ENCODE peak calls at places on chromosome 22, in eight cellular contexts. O, E, X, P, R, I, L and J are unnamed samples.

GRCh38 chr22:18119409-18120110 is 9.0 kb downstream of the TUBA8 start:
- DNase-seq in O (no peak), E (no peak), X (no peak), P (no peak), R (no peak), I (no peak), L (peak; percentile 32), J (no peak)

GRCh38 chr22:27798526-27799333 is 2.8 kb downstream of the MN1 start:
- DNase-seq in O (no peak), E (no peak), X (no peak), P (no peak), R (no peak), I (no peak), L (no peak), J (no peak)

GRCh38 chr22:32603651-32604540 is 129.3 kb downstream of the FBXO7 start:
- DNase-seq in O (no peak), E (no peak), X (no peak), P (no peak), R (no peak), I (no peak), L (no peak), J (no peak)

GRCh38 chr22:44167501-44167900 is 13.2 kb upstream of the PARVG start:
- DNase-seq in O (no peak), E (no peak), X (no peak), P (no peak), R (no peak), I (no peak), L (no peak), J (no peak)

GRCh38 chr22:34105461-34106062 is 185.3 kb upstream of the LARGE1 start:
- DNase-seq in O (peak; percentile 55), E (no peak), X (no peak), P (peak; percentile 2), R (peak; percentile 69), I (no peak), L (peak; percentile 35), J (no peak)

GRCh38 chr22:25085930-25086901 is 113.4 kb upstream of the CRYBB3 start:
- DNase-seq in O (no peak), E (no peak), X (no peak), P (no peak), R (no peak), I (no peak), L (peak; percentile 61), J (no peak)

GRCh38 chr22:24728790-24729637 is 45.5 kb downstream of the PIWIL3 start:
- DNase-seq in O (no peak), E (no peak), X (peak; percentile 70), P (peak; percentile 11), R (peak; percentile 40), I (no peak), L (no peak), J (no peak)

GRCh38 chr22:43921361-43921760 is 2.2 kb upstream of the PNPLA3 start:
- DNase-seq in O (no peak), E (no peak), X (peak; percentile 65), P (no peak), R (no peak), I (peak; percentile 87), L (no peak), J (no peak)

GRCh38 chr22:20430641-20431519 is 6.7 kb downstream of the SCARF2 start:
- DNase-seq in O (peak; percentile 70), E (no peak), X (no peak), P (peak; percentile 15), R (peak; percentile 80), I (no peak), L (peak; percentile 65), J (peak; percentile 90)

GRCh38 chr22:45225732-45226560 is 14.7 kb downstream of the KIAA0930 start:
- DNase-seq in O (peak; percentile 79), E (no peak), X (no peak), P (peak; percentile 76), R (no peak), I (no peak), L (no peak), J (no peak)

GRCh38 chr22:46425011-46425410 is 89.5 kb downstream of the TRMU start:
- DNase-seq in O (no peak), E (peak; percentile 64), X (peak; percentile 45), P (peak; percentile 73), R (no peak), I (peak; percentile 73), L (no peak), J (no peak)

GRCh38 chr22:20904008-20904979 is 12.9 kb upstream of the CRKL start:
- DNase-seq in O (no peak), E (peak; percentile 97), X (peak; percentile 87), P (peak; percentile 100), R (no peak), I (peak; percentile 95), L (no peak), J (no peak)

GRCh38 chr22:29044657-29045176 is 16.9 kb downstream of the C22orf31 start:
- DNase-seq in O (no peak), E (no peak), X (peak; percentile 74), P (peak; percentile 53), R (no peak), I (peak; percentile 74), L (no peak), J (no peak)

GRCh38 chr22:26409705-26410376 is 19.2 kb upstream of the ASPHD2 start:
- DNase-seq in O (no peak), E (no peak), X (no peak), P (no peak), R (no peak), I (no peak), L (no peak), J (no peak)

GRCh38 chr22:30048711-30049110 is 31.6 kb upstream of the HORMAD2 start:
- DNase-seq in O (no peak), E (no peak), X (no peak), P (no peak), R (no peak), I (no peak), L (no peak), J (no peak)

GRCh38 chr22:30046716-30047363 is 33.4 kb upstream of the HORMAD2 start:
- DNase-seq in O (no peak), E (no peak), X (no peak), P (no peak), R (no peak), I (no peak), L (no peak), J (no peak)

GRCh38 chr22:30045901-30046715 is 34.2 kb upstream of the HORMAD2 start:
- DNase-seq in O (no peak), E (no peak), X (no peak), P (no peak), R (no peak), I (no peak), L (no peak), J (no peak)

GRCh38 chr22:30045001-30045887 is 35.0 kb upstream of the HORMAD2 start:
- DNase-seq in O (no peak), E (no peak), X (no peak), P (no peak), R (no peak), I (no peak), L (no peak), J (no peak)

DNA sequence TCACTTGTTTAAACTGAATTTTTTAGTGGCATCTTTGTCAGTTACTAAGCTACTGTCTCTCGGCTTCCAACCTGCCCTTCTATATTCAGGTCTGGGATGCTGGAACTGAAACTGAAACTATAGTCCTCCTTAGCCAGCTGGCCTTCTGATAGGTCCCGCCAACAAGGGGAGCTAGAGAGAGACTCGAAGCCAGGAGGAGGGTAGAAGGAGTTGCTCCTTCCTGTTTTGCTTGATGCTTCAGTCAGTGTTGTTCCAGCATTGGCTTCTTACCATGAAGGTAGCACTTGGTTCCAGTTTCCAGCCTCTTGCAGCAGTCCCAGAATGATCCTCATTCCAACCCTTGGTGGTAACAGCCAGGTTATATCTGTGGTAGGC is 32.9 kb upstream of the HORMAD2 start:
- DNase-seq in O (no peak), E (no peak), X (no peak), P (no peak), R (no peak), I (no peak), L (peak; percentile 8), J (no peak)
- TF ChIP-seq CTCF in O (no peak), E (no peak), X (no peak), P (no peak), R (no peak), I (no peak), L (no peak), J (no peak)

GRCh38 chr22:49962012-49962750 is 1.6 kb downstream of the PIM3 start:
- DNase-seq in O (peak; percentile 88), E (peak; percentile 74), X (peak; percentile 89), P (peak; percentile 77), R (peak; percentile 82), I (peak; percentile 78), L (peak; percentile 93), J (peak; percentile 68)
- TF ChIP-seq CTCF in O (no peak), E (no peak), X (no peak), P (no peak), R (no peak), I (no peak), L (no peak), J (no peak)

GRCh38 chr22:23280356-23281052 is 100.2 kb downstream of the BCR start:
- DNase-seq in O (no peak), E (no peak), X (no peak), P (no peak), R (no peak), I (no peak), L (no peak), J (no peak)
- TF ChIP-seq CTCF in O (no peak), E (no peak), X (no peak), P (no peak), R (no peak), I (no peak), L (no peak), J (no peak)

GRCh38 chr22:22768885-22769284 is 118.7 kb upstream of the IGLL5 start:
- DNase-seq in O (no peak), E (no peak), X (no peak), P (no peak), R (no peak), I (no peak), L (no peak), J (no peak)

GRCh38 chr22:22771696-22772377 is 115.8 kb upstream of the IGLL5 start:
- DNase-seq in O (no peak), E (no peak), X (no peak), P (no peak), R (no peak), I (no peak), L (no peak), J (no peak)

GRCh38 chr22:22769434-22770279 is 118.0 kb upstream of the IGLL5 start:
- DNase-seq in O (no peak), E (no peak), X (no peak), P (no peak), R (no peak), I (no peak), L (no peak), J (no peak)

GRCh38 chr22:22770881-22771280 is 116.7 kb upstream of the IGLL5 start:
- DNase-seq in O (no peak), E (no peak), X (no peak), P (no peak), R (no peak), I (no peak), L (no peak), J (no peak)

DNA sequence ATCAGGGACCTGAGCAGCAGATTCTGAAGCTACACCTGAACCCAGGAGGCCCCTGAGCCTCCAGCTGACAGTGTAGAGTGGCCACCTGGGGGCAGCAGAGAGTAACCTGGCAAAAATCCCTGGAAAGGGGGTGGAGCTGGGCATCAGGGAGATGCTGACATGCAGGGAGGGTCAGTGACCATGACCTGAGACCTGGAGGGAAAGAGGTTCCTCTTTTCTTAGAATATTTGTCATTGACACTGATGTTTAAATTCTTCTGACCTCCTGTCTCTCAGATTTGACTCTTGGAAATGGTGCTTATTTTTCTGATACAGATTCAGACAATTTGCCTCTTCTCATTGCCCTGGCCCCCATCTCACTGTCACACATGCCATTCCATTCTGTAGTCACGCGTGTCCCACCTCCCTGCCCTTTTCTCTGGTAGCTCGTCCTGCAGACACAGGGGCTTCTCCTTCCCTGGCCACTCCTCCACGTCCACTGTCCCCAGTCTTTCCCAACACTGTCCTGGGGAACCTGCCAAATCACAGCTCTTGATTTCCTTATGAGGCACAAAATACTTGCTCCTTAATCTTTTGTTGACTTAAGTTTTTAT is 117.2 kb upstream of the IGLL5 start:
- DNase-seq in O (no peak), E (no peak), X (peak; percentile 22), P (peak; percentile 22), R (no peak), I (peak; percentile 27), L (peak; percentile 65), J (no peak)
- TF ChIP-seq CTCF in O (peak; percentile 71), E (peak; percentile 74), X (peak; percentile 85), P (peak; percentile 77), R (peak; percentile 80), I (peak; percentile 90), L (peak; percentile 80), J (peak; percentile 75)